ENCODE peak calls at places on chromosomes 7 and 10, in five cellular contexts. D, E, K, W and A are unnamed samples.

GRCh38 chr7:152551304-152552036 is 115.7 kb upstream of the KMT2C start:
- DNase-seq in D (no peak), E (no peak), K (no peak), W (no peak), A (no peak)

GRCh38 chr10:116043304-116043703 is 229.7 kb downstream of the GFRA1 start:
- DNase-seq in D (no peak), E (no peak), K (no peak), W (no peak), A (no peak)

GRCh38 chr10:34029455-34029854 is 695.0 kb upstream of the NRP1 start:
- DNase-seq in D (no peak), E (no peak), K (no peak), W (no peak), A (no peak)

GRCh38 chr7:83486957-83487356 is 162.0 kb downstream of the SEMA3E start:
- DNase-seq in D (no peak), E (no peak), K (no peak), W (no peak), A (no peak)

GRCh38 chr10:71632896-71633600 is 86.5 kb downstream of the C10orf105 start:
- DNase-seq in D (no peak), E (no peak), K (no peak), W (no peak), A (no peak)

GRCh38 chr10:108639010-108639409 is 1284.3 kb downstream of the XPNPEP1 start:
- DNase-seq in D (no peak), E (no peak), K (no peak), W (no peak), A (no peak)

GRCh38 chr7:148711191-148712102 is 12.7 kb downstream of the CUL1 start:
- DNase-seq in D (no peak), E (no peak), K (no peak), W (no peak), A (no peak)

GRCh38 chr10:52621635-52622079 is 150.9 kb downstream of the MBL2 start:
- DNase-seq in D (peak), E (no peak), K (no peak), W (peak), A (no peak)

GRCh38 chr7:128906001-128906765 is 4.3 kb downstream of the KCP start:
- DNase-seq in D (no peak), E (no peak), K (no peak), W (no peak), A (no peak)

GRCh38 chr7:32415936-32416335 is 74.2 kb downstream of the LSM5 start:
- DNase-seq in D (no peak), E (no peak), K (no peak), W (no peak), A (no peak)

GRCh38 chr7:27575647-27576046 is 87.0 kb downstream of the HIBADH start:
- DNase-seq in D (peak), E (no peak), K (no peak), W (peak), A (no peak)

GRCh38 chr7:23121175-23121574 is 15.6 kb downstream of the KLHL7 start:
- DNase-seq in D (no peak), E (no peak), K (no peak), W (no peak), A (no peak)

GRCh38 chr10:87927091-87927490 is 63.7 kb downstream of the PTEN start:
- DNase-seq in D (peak), E (no peak), K (peak), W (peak), A (no peak)

GRCh38 chr7:157010588-157011332 is at the start of gene MNX1:
- DNase-seq in D (no peak), E (no peak), K (no peak), W (peak), A (no peak)

GRCh38 chr7:131131746-131132431 is 195.8 kb upstream of the MKLN1 start:
- DNase-seq in D (no peak), E (no peak), K (no peak), W (no peak), A (no peak)

GRCh38 chr10:79933961-79934360 is 14.9 kb downstream of the SFTPD start:
- DNase-seq in D (peak), E (peak), K (no peak), W (no peak), A (no peak)

GRCh38 chr10:127102176-127102575 is 94.2 kb downstream of the INSYN2A start:
- DNase-seq in D (no peak), E (no peak), K (no peak), W (no peak), A (no peak)

GRCh38 chr7:33757050-33757449 is 148.3 kb upstream of the BMPER start:
- DNase-seq in D (peak), E (no peak), K (peak), W (no peak), A (no peak)

DNA sequence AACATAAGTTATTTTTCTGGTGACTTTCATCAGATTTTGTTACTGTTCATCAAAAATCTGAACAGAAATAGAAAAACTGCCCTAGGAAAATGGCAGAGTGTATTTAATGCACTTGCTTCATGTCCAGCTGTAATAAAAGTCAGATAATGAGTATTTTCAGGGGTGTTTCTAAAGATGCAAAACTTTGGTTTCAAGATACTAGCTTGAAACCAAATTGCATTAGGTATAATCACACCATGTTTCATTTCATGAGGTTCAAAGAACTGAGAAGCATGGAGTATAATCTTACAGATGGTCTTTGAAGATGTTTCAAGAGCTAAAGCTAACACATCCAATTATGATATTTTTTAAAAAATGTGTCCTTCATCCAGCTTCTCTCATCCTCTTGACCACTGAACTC is 128.9 kb downstream of the NRCAM start:
- DNase-seq in D (no peak), E (no peak), K (no peak), W (no peak), A (no peak)
- H3K4me3 ChIP-seq in D (no peak), E (no peak), K (no peak), W (no peak), A (no peak)

DNA sequence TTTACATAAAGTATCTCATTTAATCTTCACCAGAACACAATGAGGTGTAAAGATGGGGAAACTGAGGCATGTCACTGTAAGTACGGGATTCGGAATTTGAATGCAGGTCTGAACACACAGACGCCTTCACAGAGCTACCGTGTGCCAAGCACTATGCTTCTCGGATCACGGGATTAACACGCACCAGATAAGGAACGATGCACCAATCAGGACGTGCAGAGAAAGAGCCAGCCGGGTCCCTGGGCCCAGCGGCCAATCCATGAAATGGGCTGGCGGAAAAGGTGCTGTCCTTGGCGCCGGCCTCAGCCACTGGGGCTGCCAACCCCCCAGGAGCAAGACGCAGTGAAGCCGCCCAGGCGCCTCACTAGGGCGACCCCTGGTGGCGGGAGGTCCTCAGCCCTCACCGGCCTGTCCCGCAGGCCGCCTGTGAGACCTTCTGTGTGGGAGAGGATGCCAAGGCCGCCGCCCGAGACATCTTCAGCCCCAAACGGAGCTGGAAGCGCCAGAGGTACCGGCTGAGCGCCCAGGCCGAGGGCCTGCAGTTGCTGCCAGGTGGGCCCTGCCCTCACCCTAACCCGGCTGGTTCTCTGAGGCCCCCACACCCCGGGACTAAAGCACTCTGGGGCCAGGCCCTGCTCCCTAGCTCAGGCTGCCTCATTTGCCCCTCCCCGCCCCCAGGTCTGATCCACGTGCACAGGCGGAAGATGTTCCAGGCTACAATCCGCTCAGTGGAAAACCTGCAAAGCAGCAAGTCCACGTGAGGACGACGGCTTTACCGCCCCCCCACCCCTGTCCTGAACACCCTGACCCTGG is 15.6 kb downstream of the ATG9B start:
- DNase-seq in D (peak), E (no peak), K (no peak), W (peak), A (no peak)
- H3K4me3 ChIP-seq in D (peak), E (peak), K (no peak), W (peak), A (peak)

DNA sequence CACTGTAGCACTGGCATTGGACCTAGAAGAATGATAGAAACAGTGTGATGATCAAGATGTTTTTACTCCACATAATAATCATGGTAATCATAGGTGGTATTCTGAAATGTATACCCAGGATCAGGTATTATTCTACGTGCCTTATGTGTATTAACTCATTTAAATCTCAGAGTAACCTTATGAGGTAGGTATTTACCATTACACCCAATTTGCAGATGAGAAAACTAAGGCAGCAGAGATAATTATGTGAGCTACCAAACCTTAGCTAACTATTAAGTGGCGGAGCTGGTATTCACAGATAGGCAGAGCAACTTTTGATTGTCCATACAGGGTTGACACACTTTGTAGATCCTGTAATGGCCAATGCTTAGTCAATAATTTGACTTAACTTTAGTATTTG is 2.5 kb downstream of the CAMK1D start:
- DNase-seq in D (no peak), E (no peak), K (no peak), W (no peak), A (no peak)
- H3K4me3 ChIP-seq in D (no peak), E (no peak), K (no peak), W (no peak), A (no peak)

GRCh38 chr10:17470246-17470645 is 15.9 kb upstream of the ST8SIA6 start:
- DNase-seq in D (no peak), E (no peak), K (no peak), W (no peak), A (no peak)

GRCh38 chr10:17460732-17461131 is 6.3 kb upstream of the ST8SIA6 start:
- DNase-seq in D (no peak), E (no peak), K (no peak), W (no peak), A (no peak)

GRCh38 chr10:17464545-17464944 is 10.2 kb upstream of the ST8SIA6 start:
- DNase-seq in D (no peak), E (no peak), K (no peak), W (no peak), A (no peak)

DNA sequence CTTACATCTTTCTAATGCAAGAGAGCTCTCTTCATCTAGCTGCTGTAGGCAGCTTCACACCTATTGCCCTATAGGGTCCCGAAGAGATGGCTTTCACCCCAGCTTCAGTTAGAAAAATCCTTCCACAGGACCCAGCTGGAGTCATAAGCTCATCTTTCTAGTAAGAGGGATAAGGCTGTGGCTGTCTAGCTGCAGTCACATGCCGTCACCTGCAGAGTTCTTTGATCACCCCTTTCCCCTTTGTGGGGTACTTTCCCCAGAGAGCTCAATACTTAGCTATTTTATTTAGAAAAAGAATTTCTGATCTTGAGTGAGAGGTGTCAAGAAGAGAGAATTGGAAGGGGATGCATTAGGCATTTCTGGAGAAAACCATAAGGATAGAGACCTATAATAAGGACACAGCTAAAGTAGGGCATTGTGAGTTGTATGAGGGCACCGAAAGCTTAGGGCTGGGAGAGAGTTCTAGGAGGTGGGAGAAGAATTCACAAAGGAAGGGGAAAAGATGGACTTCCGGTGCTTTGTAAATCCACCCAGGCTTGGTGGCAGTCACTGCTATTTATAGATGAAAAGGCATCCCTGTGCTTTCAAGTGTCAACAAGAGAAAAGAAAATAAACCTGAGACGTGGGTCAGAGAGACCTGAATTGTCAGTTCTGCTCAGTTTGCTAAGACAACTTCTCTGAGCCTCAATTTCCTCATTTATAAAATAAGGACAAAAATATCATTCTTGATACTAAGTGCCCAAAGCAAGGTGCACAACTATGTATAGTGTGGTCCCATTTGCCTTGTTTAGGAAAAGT is 11.1 kb upstream of the ST8SIA6 start:
- DNase-seq in D (no peak), E (no peak), K (no peak), W (no peak), A (no peak)
- H3K4me3 ChIP-seq in D (no peak), E (no peak), K (no peak), W (no peak), A (no peak)

GRCh38 chr10:97185326-97186058 is at the start of gene SLIT1:
- DNase-seq in D (no peak), E (no peak), K (no peak), W (no peak), A (no peak)
- H3K4me3 ChIP-seq in D (no peak), E (no peak), K (no peak), W (no peak), A (no peak)